ENCODE peak calls at places on chromosomes 5 and 9, in four cellular contexts. P, O, Z and B are unnamed samples.

GRCh38 chr9:91852801-91853347 is 97.2 kb downstream of the ROR2 start:
- DNase-seq in O (no peak), Z (no peak), P (no peak), B (no peak)

GRCh38 chr5:106321242-106321641 is 1349.5 kb downstream of the EFNA5 start:
- DNase-seq in Z (no peak), O (no peak), P (no peak), B (no peak)

GRCh38 chr5:90709323-90710148 is 150.9 kb downstream of the ADGRV1 start:
- DNase-seq in P (peak; percentile 27), O (peak; percentile 57), Z (no peak), B (peak; percentile 46)

GRCh38 chr5:163409384-163409783 is 28.0 kb upstream of the CCNG1 start:
- DNase-seq in P (no peak), O (no peak), Z (no peak), B (no peak)

GRCh38 chr9:76667521-76667957 is 96.7 kb upstream of the PCA3 start:
- DNase-seq in O (peak; percentile 47), Z (no peak), P (no peak), B (peak; percentile 69)

GRCh38 chr9:34716711-34717110 is 6.8 kb upstream of the CCL21 start:
- DNase-seq in P (no peak), Z (no peak), O (no peak), B (no peak)

GRCh38 chr5:1758574-1758973 is 41.1 kb downstream of the MRPL36 start:
- DNase-seq in O (no peak), P (no peak), Z (no peak), B (no peak)

GRCh38 chr5:96934291-96934694 is 1.6 kb upstream of the LNPEP start:
- DNase-seq in P (peak; percentile 17), O (no peak), Z (no peak), B (no peak)

GRCh38 chr9:88533951-88534455 is 975 bp upstream of the NXNL2 start:
- DNase-seq in P (no peak), O (peak; percentile 30), Z (no peak), B (peak; percentile 19)

GRCh38 chr5:17056056-17056690 is 120.1 kb upstream of the MYO10 start:
- DNase-seq in O (no peak), P (no peak), Z (no peak), B (peak; percentile 39)

GRCh38 chr9:112112941-112113399 is 62.1 kb downstream of the SUSD1 start:
- DNase-seq in O (no peak), Z (no peak), P (peak; percentile 60), B (no peak)

GRCh38 chr9:129225201-129225778 is 47.2 kb upstream of the IER5L start:
- DNase-seq in P (no peak), O (no peak), Z (no peak), B (no peak)

GRCh38 chr9:22683393-22684075 is 236.9 kb downstream of the DMRTA1 start:
- DNase-seq in O (no peak), Z (no peak), P (no peak), B (no peak)

GRCh38 chr5:115842089-115842881 is 550 bp downstream of the AP3S1 start:
- DNase-seq in Z (no peak), O (no peak), P (peak; percentile 65), B (no peak)

GRCh38 chr5:101942321-101942882 is 353.7 kb downstream of the SLCO4C1 start:
- DNase-seq in Z (no peak), O (no peak), P (peak; percentile 27), B (peak; percentile 16)

GRCh38 chr5:123795688-123796087 is 283.7 kb downstream of the CSNK1G3 start:
- DNase-seq in P (no peak), O (no peak), Z (no peak), B (no peak)

GRCh38 chr5:14267166-14267838 is 124.2 kb downstream of the TRIO start:
- DNase-seq in O (peak; percentile 42), Z (no peak), P (peak; percentile 25), B (peak; percentile 35)

GRCh38 chr5:75611324-75612210 is at the start of gene ANKDD1B:
- DNase-seq in O (no peak), Z (no peak), P (no peak), B (peak; percentile 60)

GRCh38 chr5:164555809-164556208 is 1050.4 kb downstream of the MAT2B start:
- DNase-seq in O (no peak), Z (no peak), P (no peak), B (no peak)

GRCh38 chr5:176658007-176658599 is 10.8 kb downstream of the TSPAN17 start:
- DNase-seq in P (peak; percentile 59), O (peak; percentile 63), Z (no peak), B (peak; percentile 40)

GRCh38 chr5:130282044-130282443 is 377.8 kb downstream of the CHSY3 start:
- DNase-seq in O (no peak), Z (no peak), P (no peak), B (peak; percentile 22)

GRCh38 chr5:88681402-88681801 is 201.6 kb downstream of the MEF2C start:
- DNase-seq in O (no peak), P (no peak), Z (no peak), B (no peak)

GRCh38 chr5:90878549-90879196 is 320.1 kb downstream of the ADGRV1 start:
- DNase-seq in Z (no peak), P (no peak), O (no peak), B (peak; percentile 90)

GRCh38 chr5:37615184-37615583 is 224.7 kb downstream of the GDNF start:
- DNase-seq in O (no peak), P (no peak), Z (no peak), B (peak; percentile 48)

DNA sequence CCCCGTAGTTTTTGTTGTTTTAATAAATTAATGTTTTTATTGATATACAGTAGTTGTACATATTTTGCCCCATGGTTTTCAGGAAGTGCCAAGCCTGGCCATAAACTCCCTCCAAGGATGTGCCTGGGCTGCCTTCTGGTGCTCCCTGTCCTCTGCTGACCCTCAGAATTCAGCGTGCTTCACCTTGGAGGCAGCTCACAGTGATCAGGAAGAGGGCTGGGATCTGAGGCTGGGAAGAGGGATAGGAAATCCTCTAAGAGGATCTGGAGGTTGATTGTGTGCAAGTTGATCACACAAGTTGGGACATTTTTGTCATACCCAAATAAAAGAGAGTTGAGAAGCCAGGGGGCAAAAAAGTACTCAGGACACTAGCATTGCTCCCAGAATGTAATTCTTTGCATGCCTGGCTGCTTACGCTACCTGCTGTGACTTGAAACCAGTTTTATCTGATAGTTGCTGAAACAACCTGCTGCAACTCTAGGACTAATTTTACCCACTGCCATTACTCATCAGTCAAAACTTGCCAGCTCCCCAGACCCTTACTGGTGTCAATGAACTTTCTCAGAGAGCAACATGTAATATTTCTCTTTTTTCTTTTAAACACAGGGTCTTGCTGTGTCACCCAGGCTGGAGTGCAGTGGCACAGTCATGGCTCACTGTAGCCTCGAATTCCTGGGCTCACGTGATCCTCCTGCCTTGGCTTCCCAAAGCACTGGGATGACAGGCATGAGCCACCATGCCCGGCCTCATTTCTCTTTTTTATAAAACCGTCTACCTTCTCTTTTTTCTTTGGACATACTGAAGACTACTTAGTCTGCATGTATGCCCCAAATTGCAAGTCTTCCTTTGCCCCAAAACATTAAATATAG is 29.0 kb downstream of the PDE6A start:
- DNase-seq in P (no peak), Z (no peak), O (no peak), B (no peak)
- H3K27ac ChIP-seq in P (no peak overlapping the region), Z (no peak overlapping the region), O (no peak overlapping the region), B (no peak overlapping the region)

DNA sequence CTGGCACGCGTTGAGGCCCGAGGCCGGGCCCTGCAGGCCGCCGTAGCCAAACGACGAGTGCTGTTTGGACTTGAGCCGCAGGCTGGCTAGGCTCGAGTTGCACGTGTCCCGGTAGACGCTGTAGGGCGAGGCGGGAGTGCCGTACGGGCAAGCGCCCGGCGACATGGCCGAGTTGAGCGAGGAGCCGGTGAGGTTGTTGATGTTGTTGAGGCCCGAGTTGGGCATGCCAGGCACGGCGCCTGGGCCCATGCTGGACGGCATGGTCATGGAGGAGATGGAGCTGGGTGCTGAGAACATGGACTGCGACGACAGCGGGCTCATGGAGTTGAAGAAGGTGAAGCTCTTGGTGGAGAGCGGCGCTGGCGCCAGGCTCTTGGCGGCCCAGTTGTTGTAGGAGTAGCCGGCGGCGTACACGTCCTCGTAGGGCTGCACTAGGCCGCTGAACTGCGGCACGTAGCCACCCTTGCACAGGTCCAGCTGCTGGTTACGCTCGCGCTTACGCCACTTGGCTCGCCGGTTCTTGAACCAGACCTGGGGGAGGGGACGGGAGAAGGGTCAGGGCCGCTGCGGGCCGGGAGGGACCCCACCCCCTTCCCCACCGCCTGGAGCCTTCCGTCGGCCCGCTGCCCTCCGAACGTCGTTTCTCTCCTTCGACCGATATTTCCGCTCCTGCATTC is 5.1 kb downstream of the PITX1 start:
- DNase-seq in P (no peak), O (no peak), Z (no peak), B (no peak)
- TF ChIP-seq EZH2 in P (no peak), O (no peak), Z (no peak), B (peak; percentile 98)

GRCh38 chr9:114696814-114697544 is 15.0 kb upstream of the TEX48 start:
- DNase-seq in O (no peak), Z (peak; percentile 65), P (no peak), B (no peak)
- TF ChIP-seq MYC in O (no peak), Z (no peak), P (no peak), B (no peak)

GRCh38 chr5:151678713-151679112 is 8.0 kb downstream of the SPARC start:
- DNase-seq in O (no peak), Z (no peak), P (no peak), B (no peak)
- H3K27ac ChIP-seq in O (no peak overlapping the region), Z (peak overlapping the region; percentile 65), P (no peak overlapping the region), B (peak overlapping the region; percentile 99)

GRCh38 chr5:72153551-72153950 is 46.3 kb downstream of the MAP1B start:
- DNase-seq in Z (no peak), P (no peak), O (no peak), B (no peak)
- TF ChIP-seq EZH2 in Z (no peak), P (no peak), O (no peak), B (no peak)